ENCODE peak calls at places on chromosomes 11 and 22, in ten cellular contexts. One of them, this sample, is unnamed.

GRCh38 chr11:34345012-34345804 is 12.6 kb downstream of the ABTB2 start:
- DNase-seq in NCI-H446: peak
- DNase-seq in RKO: peak
- DNase-seq in cardiac muscle cell: peak
- DNase-seq in CD4-positive, alpha-beta T cell: no peak
- DNase-seq in activated T-helper 9 cell treated with anti-CD3 and anti-CD28 coated beads, Interleukin-2, amount 50 U/mL, for 16 hours: no peak
- DNase-seq in activated effector memory CD4-positive, alpha-beta T cell treated with Interleukin-2 at 50 U/mL for 16 hours: no peak
- DNase-seq in germinal center: no peak
- DNase-seq in neural crest cell: no peak
- DNase-seq in uterus: peak
- DNase-seq in this sample: no peak

GRCh38 chr11:35162795-35163194 is 23.8 kb downstream of the CD44 start:
- DNase-seq in neural crest cell: no peak
- DNase-seq in activated T-helper 9 cell treated with anti-CD3 and anti-CD28 coated beads, Interleukin-2, amount 50 U/mL, for 16 hours: no peak
- DNase-seq in activated effector memory CD4-positive, alpha-beta T cell treated with Interleukin-2 at 50 U/mL for 16 hours: no peak
- DNase-seq in uterus: no peak
- DNase-seq in CD4-positive, alpha-beta T cell: no peak
- DNase-seq in NCI-H446: no peak
- DNase-seq in germinal center: no peak
- DNase-seq in RKO: no peak
- DNase-seq in cardiac muscle cell: no peak
- DNase-seq in this sample: no peak

GRCh38 chr11:35584321-35584720 is 33.9 kb upstream of the FJX1 start:
- DNase-seq in cardiac muscle cell: peak
- DNase-seq in neural crest cell: no peak
- DNase-seq in CD4-positive, alpha-beta T cell: no peak
- DNase-seq in uterus: no peak
- DNase-seq in activated effector memory CD4-positive, alpha-beta T cell treated with Interleukin-2 at 50 U/mL for 16 hours: no peak
- DNase-seq in NCI-H446: no peak
- DNase-seq in RKO: peak
- DNase-seq in germinal center: no peak
- DNase-seq in activated T-helper 9 cell treated with anti-CD3 and anti-CD28 coated beads, Interleukin-2, amount 50 U/mL, for 16 hours: no peak
- DNase-seq in this sample: no peak

GRCh38 chr11:30143098-30143705 is 87.6 kb upstream of the FSHB start:
- DNase-seq in activated effector memory CD4-positive, alpha-beta T cell treated with Interleukin-2 at 50 U/mL for 16 hours: no peak
- DNase-seq in neural crest cell: peak
- DNase-seq in uterus: no peak
- DNase-seq in germinal center: peak
- DNase-seq in CD4-positive, alpha-beta T cell: no peak
- DNase-seq in NCI-H446: peak
- DNase-seq in cardiac muscle cell: peak
- DNase-seq in RKO: peak
- DNase-seq in activated T-helper 9 cell treated with anti-CD3 and anti-CD28 coated beads, Interleukin-2, amount 50 U/mL, for 16 hours: no peak
- DNase-seq in this sample: peak

GRCh38 chr22:30286813-30287625 is 2.3 kb downstream of the CASTOR1 start:
- DNase-seq in CD4-positive, alpha-beta T cell: peak
- DNase-seq in activated T-helper 9 cell treated with anti-CD3 and anti-CD28 coated beads, Interleukin-2, amount 50 U/mL, for 16 hours: peak
- DNase-seq in cardiac muscle cell: peak
- DNase-seq in activated effector memory CD4-positive, alpha-beta T cell treated with Interleukin-2 at 50 U/mL for 16 hours: peak
- DNase-seq in NCI-H446: peak
- DNase-seq in neural crest cell: peak
- DNase-seq in uterus: peak
- DNase-seq in RKO: peak
- DNase-seq in germinal center: peak
- DNase-seq in this sample: peak

GRCh38 chr11:18791175-18792065 is at the start of gene PTPN5:
- DNase-seq in activated effector memory CD4-positive, alpha-beta T cell treated with Interleukin-2 at 50 U/mL for 16 hours: no peak
- DNase-seq in RKO: no peak
- DNase-seq in NCI-H446: no peak
- DNase-seq in uterus: no peak
- DNase-seq in CD4-positive, alpha-beta T cell: no peak
- DNase-seq in cardiac muscle cell: peak
- DNase-seq in germinal center: no peak
- DNase-seq in activated T-helper 9 cell treated with anti-CD3 and anti-CD28 coated beads, Interleukin-2, amount 50 U/mL, for 16 hours: no peak
- DNase-seq in neural crest cell: peak
- DNase-seq in this sample: no peak

GRCh38 chr22:40434745-40435144 is 64.4 kb downstream of the SGSM3 start:
- DNase-seq in neural crest cell: no peak
- DNase-seq in activated effector memory CD4-positive, alpha-beta T cell treated with Interleukin-2 at 50 U/mL for 16 hours: no peak
- DNase-seq in RKO: no peak
- DNase-seq in germinal center: no peak
- DNase-seq in NCI-H446: no peak
- DNase-seq in CD4-positive, alpha-beta T cell: no peak
- DNase-seq in cardiac muscle cell: no peak
- DNase-seq in activated T-helper 9 cell treated with anti-CD3 and anti-CD28 coated beads, Interleukin-2, amount 50 U/mL, for 16 hours: no peak
- DNase-seq in uterus: no peak
- DNase-seq in this sample: no peak

GRCh38 chr22:22882033-22882717 is 5.4 kb upstream of the IGLL5 start:
- DNase-seq in germinal center: peak
- DNase-seq in CD4-positive, alpha-beta T cell: no peak
- DNase-seq in cardiac muscle cell: no peak
- DNase-seq in activated T-helper 9 cell treated with anti-CD3 and anti-CD28 coated beads, Interleukin-2, amount 50 U/mL, for 16 hours: no peak
- DNase-seq in RKO: no peak
- DNase-seq in uterus: no peak
- DNase-seq in NCI-H446: no peak
- DNase-seq in activated effector memory CD4-positive, alpha-beta T cell treated with Interleukin-2 at 50 U/mL for 16 hours: no peak
- DNase-seq in neural crest cell: no peak
- DNase-seq in this sample: no peak

GRCh38 chr22:39622881-39623367 is 52.4 kb downstream of the CACNA1I start:
- DNase-seq in neural crest cell: peak
- DNase-seq in CD4-positive, alpha-beta T cell: peak
- DNase-seq in NCI-H446: no peak
- DNase-seq in RKO: no peak
- DNase-seq in activated effector memory CD4-positive, alpha-beta T cell treated with Interleukin-2 at 50 U/mL for 16 hours: peak
- DNase-seq in uterus: no peak
- DNase-seq in activated T-helper 9 cell treated with anti-CD3 and anti-CD28 coated beads, Interleukin-2, amount 50 U/mL, for 16 hours: peak
- DNase-seq in germinal center: peak
- DNase-seq in cardiac muscle cell: peak
- DNase-seq in this sample: peak

GRCh38 chr11:9972917-9973504 is 309.1 kb downstream of the SWAP70 start:
- DNase-seq in activated T-helper 9 cell treated with anti-CD3 and anti-CD28 coated beads, Interleukin-2, amount 50 U/mL, for 16 hours: no peak
- DNase-seq in neural crest cell: no peak
- DNase-seq in NCI-H446: no peak
- DNase-seq in germinal center: peak
- DNase-seq in CD4-positive, alpha-beta T cell: no peak
- DNase-seq in uterus: no peak
- DNase-seq in RKO: peak
- DNase-seq in activated effector memory CD4-positive, alpha-beta T cell treated with Interleukin-2 at 50 U/mL for 16 hours: no peak
- DNase-seq in cardiac muscle cell: peak
- DNase-seq in this sample: peak

GRCh38 chr11:1738380-1738779 is 12.0 kb downstream of the IFITM10 start:
- DNase-seq in activated T-helper 9 cell treated with anti-CD3 and anti-CD28 coated beads, Interleukin-2, amount 50 U/mL, for 16 hours: no peak
- DNase-seq in RKO: no peak
- DNase-seq in cardiac muscle cell: no peak
- DNase-seq in activated effector memory CD4-positive, alpha-beta T cell treated with Interleukin-2 at 50 U/mL for 16 hours: no peak
- DNase-seq in germinal center: no peak
- DNase-seq in NCI-H446: no peak
- DNase-seq in neural crest cell: no peak
- DNase-seq in uterus: no peak
- DNase-seq in CD4-positive, alpha-beta T cell: no peak
- DNase-seq in this sample: no peak

GRCh38 chr11:104846216-104846615 is 52.0 kb downstream of the CASP12 start:
- DNase-seq in activated effector memory CD4-positive, alpha-beta T cell treated with Interleukin-2 at 50 U/mL for 16 hours: no peak
- DNase-seq in activated T-helper 9 cell treated with anti-CD3 and anti-CD28 coated beads, Interleukin-2, amount 50 U/mL, for 16 hours: no peak
- DNase-seq in neural crest cell: no peak
- DNase-seq in cardiac muscle cell: no peak
- DNase-seq in CD4-positive, alpha-beta T cell: no peak
- DNase-seq in germinal center: no peak
- DNase-seq in RKO: no peak
- DNase-seq in NCI-H446: no peak
- DNase-seq in uterus: no peak
- DNase-seq in this sample: no peak

GRCh38 chr11:126790550-126790981 is 210.0 kb downstream of the KIRREL3 start:
- DNase-seq in activated effector memory CD4-positive, alpha-beta T cell treated with Interleukin-2 at 50 U/mL for 16 hours: no peak
- DNase-seq in germinal center: no peak
- DNase-seq in uterus: no peak
- DNase-seq in RKO: peak
- DNase-seq in NCI-H446: no peak
- DNase-seq in CD4-positive, alpha-beta T cell: no peak
- DNase-seq in cardiac muscle cell: peak
- DNase-seq in neural crest cell: no peak
- DNase-seq in activated T-helper 9 cell treated with anti-CD3 and anti-CD28 coated beads, Interleukin-2, amount 50 U/mL, for 16 hours: no peak
- DNase-seq in this sample: no peak

GRCh38 chr22:19940536-19941364 is 822 bp upstream of the COMT start:
- DNase-seq in cardiac muscle cell: no peak
- DNase-seq in activated T-helper 9 cell treated with anti-CD3 and anti-CD28 coated beads, Interleukin-2, amount 50 U/mL, for 16 hours: no peak
- DNase-seq in activated effector memory CD4-positive, alpha-beta T cell treated with Interleukin-2 at 50 U/mL for 16 hours: no peak
- DNase-seq in RKO: peak
- DNase-seq in uterus: no peak
- DNase-seq in NCI-H446: no peak
- DNase-seq in CD4-positive, alpha-beta T cell: no peak
- DNase-seq in neural crest cell: no peak
- DNase-seq in germinal center: no peak
- DNase-seq in this sample: no peak

GRCh38 chr11:134069996-134070845 is 1.3 kb downstream of the JAM3 start:
- DNase-seq in NCI-H446: no peak
- DNase-seq in neural crest cell: no peak
- DNase-seq in cardiac muscle cell: no peak
- DNase-seq in activated effector memory CD4-positive, alpha-beta T cell treated with Interleukin-2 at 50 U/mL for 16 hours: no peak
- DNase-seq in uterus: no peak
- DNase-seq in germinal center: no peak
- DNase-seq in activated T-helper 9 cell treated with anti-CD3 and anti-CD28 coated beads, Interleukin-2, amount 50 U/mL, for 16 hours: no peak
- DNase-seq in RKO: no peak
- DNase-seq in CD4-positive, alpha-beta T cell: no peak
- DNase-seq in this sample: no peak

GRCh38 chr11:1553808-1554594 is 18.1 kb downstream of the DUSP8 start:
- DNase-seq in neural crest cell: no peak
- DNase-seq in cardiac muscle cell: no peak
- DNase-seq in activated effector memory CD4-positive, alpha-beta T cell treated with Interleukin-2 at 50 U/mL for 16 hours: no peak
- DNase-seq in CD4-positive, alpha-beta T cell: no peak
- DNase-seq in RKO: no peak
- DNase-seq in germinal center: no peak
- DNase-seq in activated T-helper 9 cell treated with anti-CD3 and anti-CD28 coated beads, Interleukin-2, amount 50 U/mL, for 16 hours: no peak
- DNase-seq in NCI-H446: no peak
- DNase-seq in uterus: no peak
- DNase-seq in this sample: peak

GRCh38 chr11:112837162-112837826 is 123.9 kb upstream of the NCAM1 start:
- DNase-seq in activated effector memory CD4-positive, alpha-beta T cell treated with Interleukin-2 at 50 U/mL for 16 hours: no peak
- DNase-seq in RKO: no peak
- DNase-seq in NCI-H446: no peak
- DNase-seq in uterus: no peak
- DNase-seq in germinal center: no peak
- DNase-seq in activated T-helper 9 cell treated with anti-CD3 and anti-CD28 coated beads, Interleukin-2, amount 50 U/mL, for 16 hours: no peak
- DNase-seq in CD4-positive, alpha-beta T cell: no peak
- DNase-seq in cardiac muscle cell: no peak
- DNase-seq in neural crest cell: no peak
- DNase-seq in this sample: peak

GRCh38 chr11:76205252-76206076 is 838 bp downstream of the WNT11 start:
- DNase-seq in activated effector memory CD4-positive, alpha-beta T cell treated with Interleukin-2 at 50 U/mL for 16 hours: no peak
- DNase-seq in RKO: no peak
- DNase-seq in cardiac muscle cell: no peak
- DNase-seq in CD4-positive, alpha-beta T cell: no peak
- DNase-seq in uterus: no peak
- DNase-seq in activated T-helper 9 cell treated with anti-CD3 and anti-CD28 coated beads, Interleukin-2, amount 50 U/mL, for 16 hours: no peak
- DNase-seq in NCI-H446: no peak
- DNase-seq in germinal center: no peak
- DNase-seq in neural crest cell: no peak
- DNase-seq in this sample: no peak

GRCh38 chr22:22993184-22993583 is 77.1 kb upstream of the GNAZ start:
- DNase-seq in RKO: no peak
- DNase-seq in germinal center: no peak
- DNase-seq in cardiac muscle cell: no peak
- DNase-seq in CD4-positive, alpha-beta T cell: no peak
- DNase-seq in activated T-helper 9 cell treated with anti-CD3 and anti-CD28 coated beads, Interleukin-2, amount 50 U/mL, for 16 hours: no peak
- DNase-seq in activated effector memory CD4-positive, alpha-beta T cell treated with Interleukin-2 at 50 U/mL for 16 hours: no peak
- DNase-seq in uterus: no peak
- DNase-seq in neural crest cell: no peak
- DNase-seq in NCI-H446: no peak
- DNase-seq in this sample: no peak

GRCh38 chr22:50704510-50705218 is 32.0 kb downstream of the SHANK3 start:
- DNase-seq in NCI-H446: no peak
- DNase-seq in CD4-positive, alpha-beta T cell: no peak
- DNase-seq in uterus: no peak
- DNase-seq in germinal center: no peak
- DNase-seq in activated effector memory CD4-positive, alpha-beta T cell treated with Interleukin-2 at 50 U/mL for 16 hours: no peak
- DNase-seq in activated T-helper 9 cell treated with anti-CD3 and anti-CD28 coated beads, Interleukin-2, amount 50 U/mL, for 16 hours: no peak
- DNase-seq in RKO: no peak
- DNase-seq in cardiac muscle cell: no peak
- DNase-seq in neural crest cell: no peak
- DNase-seq in this sample: no peak

GRCh38 chr22:50199251-50199721 is 1.5 kb upstream of the SELENOO start:
- DNase-seq in RKO: no peak
- DNase-seq in germinal center: no peak
- DNase-seq in cardiac muscle cell: no peak
- DNase-seq in NCI-H446: no peak
- DNase-seq in neural crest cell: no peak
- DNase-seq in activated effector memory CD4-positive, alpha-beta T cell treated with Interleukin-2 at 50 U/mL for 16 hours: no peak
- DNase-seq in activated T-helper 9 cell treated with anti-CD3 and anti-CD28 coated beads, Interleukin-2, amount 50 U/mL, for 16 hours: no peak
- DNase-seq in CD4-positive, alpha-beta T cell: no peak
- DNase-seq in uterus: no peak
- DNase-seq in this sample: no peak

GRCh38 chr11:94694309-94695060 is 73.7 kb upstream of the AMOTL1 start:
- DNase-seq in CD4-positive, alpha-beta T cell: no peak
- DNase-seq in neural crest cell: no peak
- DNase-seq in activated effector memory CD4-positive, alpha-beta T cell treated with Interleukin-2 at 50 U/mL for 16 hours: no peak
- DNase-seq in uterus: no peak
- DNase-seq in NCI-H446: no peak
- DNase-seq in RKO: no peak
- DNase-seq in activated T-helper 9 cell treated with anti-CD3 and anti-CD28 coated beads, Interleukin-2, amount 50 U/mL, for 16 hours: no peak
- DNase-seq in germinal center: no peak
- DNase-seq in cardiac muscle cell: no peak
- DNase-seq in this sample: no peak

GRCh38 chr11:70433966-70434812 is 35.9 kb downstream of the CTTN start:
- DNase-seq in activated T-helper 9 cell treated with anti-CD3 and anti-CD28 coated beads, Interleukin-2, amount 50 U/mL, for 16 hours: no peak
- DNase-seq in activated effector memory CD4-positive, alpha-beta T cell treated with Interleukin-2 at 50 U/mL for 16 hours: no peak
- DNase-seq in RKO: no peak
- DNase-seq in neural crest cell: no peak
- DNase-seq in NCI-H446: no peak
- DNase-seq in uterus: no peak
- DNase-seq in germinal center: peak
- DNase-seq in cardiac muscle cell: no peak
- DNase-seq in CD4-positive, alpha-beta T cell: no peak
- DNase-seq in this sample: no peak